ENCODE peak calls at places on chromosomes 13 and 19, in ten cellular contexts. G is AG04449, U is IMR-90, S is bronchial epithelial cell, O is tibial nerve, N is heart right ventricle, W is foreskin fibroblast, V is colonic mucosa, M is kidney epithelial cell, H is heart left ventricle. E is an unnamed sample.

GRCh38 chr19:15684828-15685227 is 11.9 kb downstream of the CYP4F12 start:
- DNase-seq in G (no peak), U (no peak), S (no peak), O (no peak), N (no peak), W (no peak), V (no peak), M (no peak), H (no peak), E (no peak)

GRCh38 chr19:42201489-42202289 is 15.8 kb downstream of the DEDD2 start:
- DNase-seq in G (no peak), U (no peak), S (no peak), O (no peak), N (no peak), W (no peak), V (no peak), M (no peak), H (peak), E (no peak)

GRCh38 chr13:40251343-40252032 is 415.0 kb downstream of the FOXO1 start:
- DNase-seq in G (no peak), U (no peak), S (peak), O (no peak), N (no peak), W (peak), V (no peak), M (no peak), H (no peak), E (no peak)

GRCh38 chr19:13977803-13978202 is 25.5 kb downstream of the DCAF15 start:
- DNase-seq in G (no peak), U (no peak), S (no peak), O (no peak), N (no peak), W (no peak), V (no peak), M (no peak), H (no peak), E (no peak)

GRCh38 chr19:7833225-7834156 is 3.5 kb downstream of the EVI5L start:
- DNase-seq in G (no peak), U (peak), S (peak), O (peak), N (peak), W (peak), V (peak), M (no peak), H (peak), E (no peak)

GRCh38 chr19:5075603-5076002 is 106.7 kb downstream of the KDM4B start:
- DNase-seq in G (no peak), U (no peak), S (no peak), O (no peak), N (no peak), W (no peak), V (no peak), M (no peak), H (no peak), E (no peak)

GRCh38 chr19:3006075-3006767 is 22.9 kb downstream of the TLE2 start:
- DNase-seq in G (no peak), U (no peak), S (no peak), O (no peak), N (no peak), W (no peak), V (peak), M (no peak), H (no peak), E (no peak)

GRCh38 chr13:53197424-53197823 is 168.8 kb downstream of the OLFM4 start:
- DNase-seq in G (no peak), U (no peak), S (no peak), O (no peak), N (no peak), W (no peak), V (no peak), M (no peak), H (no peak), E (no peak)

GRCh38 chr13:30972888-30973377 is 40.5 kb downstream of the TEX26 start:
- DNase-seq in G (no peak), U (peak), S (no peak), O (no peak), N (no peak), W (no peak), V (no peak), M (no peak), H (no peak), E (no peak)

GRCh38 chr13:78875792-78876580 is 217.0 kb upstream of the OBI1 start:
- DNase-seq in G (no peak), U (no peak), S (no peak), O (no peak), N (no peak), W (no peak), V (no peak), M (no peak), H (peak), E (no peak)

GRCh38 chr19:13010038-13010991 is 15.0 kb downstream of the NFIX start:
- DNase-seq in G (no peak), U (no peak), S (no peak), O (no peak), N (no peak), W (no peak), V (no peak), M (no peak), H (peak), E (no peak)

GRCh38 chr13:68125087-68125480 is 894.9 kb upstream of the PCDH9 start:
- DNase-seq in G (no peak), U (no peak), S (peak), O (no peak), N (no peak), W (no peak), V (no peak), M (no peak), H (no peak), E (no peak)

GRCh38 chr19:40549007-40549708 is 27.5 kb upstream of the SHKBP1 start:
- DNase-seq in G (no peak), U (peak), S (peak), O (no peak), N (peak), W (no peak), V (peak), M (no peak), H (peak), E (peak)

GRCh38 chr19:18590273-18591272 is 2.0 kb downstream of the REX1BD start:
- DNase-seq in G (no peak), U (peak), S (peak), O (peak), N (no peak), W (no peak), V (no peak), M (peak), H (no peak), E (no peak)

GRCh38 chr19:16373079-16373478 is 48.5 kb downstream of the KLF2 start:
- DNase-seq in G (no peak), U (no peak), S (no peak), O (no peak), N (no peak), W (no peak), V (no peak), M (no peak), H (no peak), E (no peak)

GRCh38 chr19:45862564-45863334 is at the start of gene SYMPK:
- DNase-seq in G (peak), U (peak), S (peak), O (peak), N (peak), W (peak), V (peak), M (peak), H (peak), E (peak)
- TF ChIP-seq CTCF in G (no peak), U (no peak), S (no peak), O (no peak), N (no peak), W (no peak), V (no peak), M (no peak), H (no peak), E (no peak)

GRCh38 chr19:45929247-45929646 is 14.7 kb upstream of the NANOS2 start:
- DNase-seq in G (no peak), U (no peak), S (no peak), O (no peak), N (no peak), W (no peak), V (no peak), M (no peak), H (no peak), E (no peak)
- H3K4me3 ChIP-seq in G (no peak), U (no peak), S (no peak), O (no peak), N (no peak), W (no peak), V (no peak), M (no peak), H (no peak), E (no peak)

GRCh38 chr19:34676697-34677385 is at the start of gene SCGB2B2:
- DNase-seq in G (no peak), U (no peak), S (no peak), O (peak), N (peak), W (peak), V (no peak), M (no peak), H (peak), E (peak)
- TF ChIP-seq CTCF in G (peak), U (no peak), S (peak), O (no peak), N (no peak), W (peak), V (no peak), M (peak), H (no peak), E (peak)

GRCh38 chr19:49103331-49104085 is 10.7 kb upstream of the LIN7B start:
- DNase-seq in G (no peak), U (no peak), S (no peak), O (no peak), N (no peak), W (no peak), V (no peak), M (no peak), H (no peak), E (no peak)
- H3K4me3 ChIP-seq in G (no peak), U (no peak), S (no peak), O (no peak), N (no peak), W (no peak), V (no peak), M (no peak), H (no peak), E (no peak)

GRCh38 chr13:89113744-89114143 is 1442.6 kb downstream of the SLITRK5 start:
- DNase-seq in G (no peak), U (no peak), S (no peak), O (no peak), N (no peak), W (no peak), V (no peak), M (no peak), H (no peak), E (no peak)

GRCh38 chr13:89115307-89115706 is 1444.1 kb downstream of the SLITRK5 start:
- DNase-seq in G (no peak), U (no peak), S (no peak), O (no peak), N (no peak), W (no peak), V (no peak), M (no peak), H (no peak), E (no peak)
- TF ChIP-seq CTCF in G (no peak), U (no peak), S (peak), O (no peak), N (no peak), W (no peak), V (no peak), M (peak), H (peak), E (peak)

GRCh38 chr19:53094749-53095575 is 8.3 kb downstream of the ZNF160 start:
- DNase-seq in G (no peak), U (no peak), S (no peak), O (no peak), N (no peak), W (no peak), V (no peak), M (no peak), H (no peak), E (no peak)
- H3K4me3 ChIP-seq in G (no peak), U (no peak), S (no peak), O (no peak), N (no peak), W (no peak), V (no peak), M (no peak), H (no peak), E (no peak)

GRCh38 chr19:46719629-46720515 is 3.0 kb upstream of the PRKD2 start:
- DNase-seq in G (no peak), U (no peak), S (no peak), O (no peak), N (no peak), W (no peak), V (no peak), M (no peak), H (peak), E (no peak)

GRCh38 chr19:46722004-46722380 is 5.1 kb upstream of the PRKD2 start:
- DNase-seq in G (no peak), U (no peak), S (peak), O (no peak), N (no peak), W (no peak), V (no peak), M (no peak), H (no peak), E (no peak)

GRCh38 chr19:46722421-46723022 is 5.6 kb upstream of the PRKD2 start:
- DNase-seq in G (no peak), U (no peak), S (no peak), O (no peak), N (no peak), W (no peak), V (no peak), M (no peak), H (peak), E (no peak)

GRCh38 chr19:46720516-46721239 is 3.8 kb upstream of the PRKD2 start:
- DNase-seq in G (no peak), U (no peak), S (no peak), O (no peak), N (no peak), W (no peak), V (no peak), M (no peak), H (peak), E (no peak)

DNA sequence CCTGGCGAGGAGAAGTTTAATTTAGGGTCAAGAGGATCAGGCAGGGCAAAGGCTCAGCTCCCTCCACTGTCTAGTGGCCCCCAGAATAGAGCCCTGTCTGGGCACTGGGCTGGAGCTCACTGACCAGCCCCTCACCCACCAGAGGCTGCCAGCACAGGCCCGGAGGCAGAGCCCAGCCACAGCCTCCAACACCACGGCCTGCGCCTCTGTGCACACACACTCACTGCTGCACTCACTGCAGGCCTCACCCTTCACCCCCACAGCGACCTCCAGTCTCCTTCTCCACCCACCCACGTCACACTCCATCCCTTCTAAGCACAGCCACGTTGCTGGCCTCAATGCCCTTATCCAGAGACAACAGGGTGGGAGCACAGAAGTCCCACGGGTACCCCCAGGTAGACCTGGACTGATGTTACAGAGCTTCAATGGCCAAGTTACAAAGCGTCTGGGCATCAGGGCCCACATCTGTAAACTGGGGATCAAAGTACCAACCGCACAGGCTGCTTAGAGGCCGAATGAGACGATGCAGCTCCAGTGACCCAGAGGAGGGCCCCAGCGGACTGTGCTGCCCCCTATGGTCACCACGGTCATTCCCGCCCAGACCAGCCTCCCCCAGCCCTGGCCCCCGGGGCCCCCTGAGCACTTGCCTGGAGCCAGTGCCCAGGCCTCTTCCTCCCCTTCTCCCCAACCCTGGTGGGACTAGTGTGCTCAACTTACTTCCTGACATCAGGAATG is 4.5 kb upstream of the PRKD2 start:
- DNase-seq in G (no peak), U (no peak), S (no peak), O (no peak), N (no peak), W (no peak), V (no peak), M (no peak), H (peak), E (no peak)
- TF ChIP-seq CTCF in G (peak), U (peak), S (no peak), O (no peak), N (no peak), W (no peak), V (no peak), M (peak), H (no peak), E (peak)

DNA sequence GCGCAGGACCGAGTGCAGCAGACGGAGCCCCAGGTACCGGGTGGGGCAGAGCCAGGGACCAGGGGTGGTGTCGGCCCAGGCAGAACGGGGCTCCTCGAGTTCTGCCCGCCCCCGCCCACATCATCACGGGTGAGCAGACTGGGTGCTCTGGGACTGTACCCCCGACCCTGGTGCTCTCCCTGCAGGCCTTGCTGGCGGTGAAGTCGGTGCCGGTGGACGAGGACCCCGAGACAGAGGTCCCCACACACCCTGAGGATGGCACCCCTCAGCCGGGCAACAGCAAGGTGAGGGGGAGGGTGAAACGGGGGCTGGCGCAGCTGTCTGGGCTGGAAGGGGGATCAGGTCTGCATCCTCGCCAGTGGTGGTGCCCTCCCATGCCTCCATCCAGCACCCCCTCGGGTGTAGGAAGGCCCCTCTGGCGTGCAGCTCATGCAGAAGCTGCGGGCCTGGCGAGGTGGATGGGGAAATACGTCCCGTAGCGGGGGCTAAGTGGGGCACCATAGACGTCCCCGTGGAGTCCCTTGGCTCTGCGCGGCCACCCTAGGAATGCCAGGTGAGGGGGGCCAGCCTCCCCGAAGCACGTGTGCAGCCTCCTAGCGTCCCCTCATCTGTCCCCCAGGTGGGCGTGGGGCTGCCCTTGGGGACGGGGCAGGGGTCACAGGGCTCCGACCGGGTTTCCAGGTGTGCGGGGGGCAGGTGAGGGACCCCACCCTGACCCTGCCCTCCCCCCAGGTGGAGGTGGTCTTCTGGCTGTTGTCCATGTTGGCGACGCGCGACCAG is 6.4 kb downstream of the APC2 start:
- DNase-seq in G (no peak), U (no peak), S (no peak), O (no peak), N (no peak), W (no peak), V (no peak), M (no peak), H (peak), E (no peak)
- H3K4me3 ChIP-seq in G (no peak), U (no peak), S (no peak), O (no peak), N (no peak), W (no peak), V (no peak), M (no peak), H (no peak), E (no peak)

GRCh38 chr19:10418281-10419199 is 1.8 kb upstream of the PDE4A start:
- DNase-seq in G (no peak), U (no peak), S (no peak), O (no peak), N (no peak), W (no peak), V (no peak), M (no peak), H (no peak), E (no peak)
- TF ChIP-seq CTCF in G (no peak), U (no peak), S (peak), O (no peak), N (no peak), W (peak), V (no peak), M (peak), H (no peak), E (peak)

GRCh38 chr13:27924529-27925141 is 4.8 kb downstream of the PDX1 start:
- DNase-seq in G (no peak), U (no peak), S (no peak), O (no peak), N (no peak), W (no peak), V (no peak), M (no peak), H (no peak), E (no peak)
- H3K4me3 ChIP-seq in G (no peak), U (no peak), S (no peak), O (no peak), N (no peak), W (no peak), V (no peak), M (no peak), H (no peak), E (no peak)

E was measured in retinal pigment epithelial cell.